ENCODE peak calls at places on chromosomes 12 and 14, in ten cellular contexts. One of them, this sample, is unnamed.

GRCh38 chr14:88825078-88825458 is 617 bp downstream of the TTC8 start:
- DNase-seq in transverse colon: no peak
- DNase-seq in upper lobe of right lung: no peak
- DNase-seq in breast epithelium: no peak
- DNase-seq in left ventricle myocardium inferior: no peak
- DNase-seq in IMR-90: peak
- DNase-seq in testis: no peak
- DNase-seq in AG04450: no peak
- DNase-seq in esophagus squamous epithelium: no peak
- DNase-seq in tibial artery: no peak
- DNase-seq in this sample: no peak

GRCh38 chr12:128627659-128628058 is 196.1 kb downstream of the SLC15A4 start:
- DNase-seq in esophagus squamous epithelium: no peak
- DNase-seq in AG04450: no peak
- DNase-seq in upper lobe of right lung: no peak
- DNase-seq in transverse colon: no peak
- DNase-seq in IMR-90: no peak
- DNase-seq in left ventricle myocardium inferior: no peak
- DNase-seq in tibial artery: no peak
- DNase-seq in testis: no peak
- DNase-seq in breast epithelium: no peak
- DNase-seq in this sample: no peak

GRCh38 chr12:49359671-49360070 is 7.6 kb upstream of the SPATS2 start:
- DNase-seq in tibial artery: peak
- DNase-seq in esophagus squamous epithelium: no peak
- DNase-seq in upper lobe of right lung: no peak
- DNase-seq in AG04450: no peak
- DNase-seq in IMR-90: no peak
- DNase-seq in left ventricle myocardium inferior: no peak
- DNase-seq in breast epithelium: no peak
- DNase-seq in transverse colon: no peak
- DNase-seq in testis: no peak
- DNase-seq in this sample: no peak

GRCh38 chr12:94309348-94309747 is 150.3 kb downstream of the CEP83 start:
- DNase-seq in breast epithelium: no peak
- DNase-seq in tibial artery: no peak
- DNase-seq in left ventricle myocardium inferior: no peak
- DNase-seq in esophagus squamous epithelium: no peak
- DNase-seq in testis: no peak
- DNase-seq in upper lobe of right lung: no peak
- DNase-seq in transverse colon: no peak
- DNase-seq in IMR-90: no peak
- DNase-seq in AG04450: no peak
- DNase-seq in this sample: no peak

GRCh38 chr14:69937367-69937777 is 58.2 kb downstream of the SMOC1 start:
- DNase-seq in esophagus squamous epithelium: no peak
- DNase-seq in upper lobe of right lung: no peak
- DNase-seq in breast epithelium: no peak
- DNase-seq in AG04450: no peak
- DNase-seq in left ventricle myocardium inferior: no peak
- DNase-seq in testis: no peak
- DNase-seq in IMR-90: no peak
- DNase-seq in tibial artery: no peak
- DNase-seq in transverse colon: no peak
- DNase-seq in this sample: no peak

GRCh38 chr14:24665440-24665991 is 31.5 kb upstream of the GZMB start:
- DNase-seq in AG04450: no peak
- DNase-seq in breast epithelium: no peak
- DNase-seq in transverse colon: no peak
- DNase-seq in upper lobe of right lung: no peak
- DNase-seq in IMR-90: no peak
- DNase-seq in left ventricle myocardium inferior: no peak
- DNase-seq in esophagus squamous epithelium: no peak
- DNase-seq in testis: no peak
- DNase-seq in tibial artery: no peak
- DNase-seq in this sample: no peak

GRCh38 chr14:21072102-21072501 is 2.0 kb downstream of the ARHGEF40 start:
- DNase-seq in upper lobe of right lung: no peak
- DNase-seq in IMR-90: peak
- DNase-seq in left ventricle myocardium inferior: no peak
- DNase-seq in tibial artery: no peak
- DNase-seq in testis: peak
- DNase-seq in esophagus squamous epithelium: no peak
- DNase-seq in breast epithelium: no peak
- DNase-seq in transverse colon: no peak
- DNase-seq in AG04450: peak
- DNase-seq in this sample: no peak

GRCh38 chr12:53613821-53614220 is 12.4 kb downstream of the ATF7 start:
- DNase-seq in tibial artery: no peak
- DNase-seq in IMR-90: peak
- DNase-seq in transverse colon: no peak
- DNase-seq in upper lobe of right lung: no peak
- DNase-seq in testis: no peak
- DNase-seq in breast epithelium: no peak
- DNase-seq in AG04450: no peak
- DNase-seq in left ventricle myocardium inferior: no peak
- DNase-seq in esophagus squamous epithelium: no peak
- DNase-seq in this sample: peak

GRCh38 chr12:58346032-58346632 is 404.8 kb downstream of the ATP23 start:
- DNase-seq in esophagus squamous epithelium: no peak
- DNase-seq in IMR-90: peak
- DNase-seq in upper lobe of right lung: no peak
- DNase-seq in testis: no peak
- DNase-seq in left ventricle myocardium inferior: no peak
- DNase-seq in transverse colon: no peak
- DNase-seq in AG04450: no peak
- DNase-seq in tibial artery: no peak
- DNase-seq in breast epithelium: no peak
- DNase-seq in this sample: no peak

GRCh38 chr14:54567634-54568561 is 970 bp downstream of the SAMD4A start:
- DNase-seq in breast epithelium: no peak
- DNase-seq in AG04450: no peak
- DNase-seq in transverse colon: peak
- DNase-seq in IMR-90: no peak
- DNase-seq in left ventricle myocardium inferior: peak
- DNase-seq in tibial artery: peak
- DNase-seq in upper lobe of right lung: peak
- DNase-seq in esophagus squamous epithelium: no peak
- DNase-seq in testis: peak
- DNase-seq in this sample: no peak

GRCh38 chr14:52961060-52961639 is 10.3 kb upstream of the FERMT2 start:
- DNase-seq in esophagus squamous epithelium: no peak
- DNase-seq in transverse colon: peak
- DNase-seq in left ventricle myocardium inferior: peak
- DNase-seq in tibial artery: peak
- DNase-seq in IMR-90: peak
- DNase-seq in upper lobe of right lung: peak
- DNase-seq in AG04450: peak
- DNase-seq in testis: peak
- DNase-seq in breast epithelium: no peak
- DNase-seq in this sample: no peak
- TF ChIP-seq CTCF in esophagus squamous epithelium: peak
- TF ChIP-seq CTCF in transverse colon: peak
- TF ChIP-seq CTCF in left ventricle myocardium inferior: peak
- TF ChIP-seq CTCF in tibial artery: peak
- TF ChIP-seq CTCF in IMR-90: peak
- TF ChIP-seq CTCF in upper lobe of right lung: peak
- TF ChIP-seq CTCF in AG04450: peak
- TF ChIP-seq CTCF in testis: peak
- TF ChIP-seq CTCF in breast epithelium: peak
- TF ChIP-seq CTCF in this sample: peak

DNA sequence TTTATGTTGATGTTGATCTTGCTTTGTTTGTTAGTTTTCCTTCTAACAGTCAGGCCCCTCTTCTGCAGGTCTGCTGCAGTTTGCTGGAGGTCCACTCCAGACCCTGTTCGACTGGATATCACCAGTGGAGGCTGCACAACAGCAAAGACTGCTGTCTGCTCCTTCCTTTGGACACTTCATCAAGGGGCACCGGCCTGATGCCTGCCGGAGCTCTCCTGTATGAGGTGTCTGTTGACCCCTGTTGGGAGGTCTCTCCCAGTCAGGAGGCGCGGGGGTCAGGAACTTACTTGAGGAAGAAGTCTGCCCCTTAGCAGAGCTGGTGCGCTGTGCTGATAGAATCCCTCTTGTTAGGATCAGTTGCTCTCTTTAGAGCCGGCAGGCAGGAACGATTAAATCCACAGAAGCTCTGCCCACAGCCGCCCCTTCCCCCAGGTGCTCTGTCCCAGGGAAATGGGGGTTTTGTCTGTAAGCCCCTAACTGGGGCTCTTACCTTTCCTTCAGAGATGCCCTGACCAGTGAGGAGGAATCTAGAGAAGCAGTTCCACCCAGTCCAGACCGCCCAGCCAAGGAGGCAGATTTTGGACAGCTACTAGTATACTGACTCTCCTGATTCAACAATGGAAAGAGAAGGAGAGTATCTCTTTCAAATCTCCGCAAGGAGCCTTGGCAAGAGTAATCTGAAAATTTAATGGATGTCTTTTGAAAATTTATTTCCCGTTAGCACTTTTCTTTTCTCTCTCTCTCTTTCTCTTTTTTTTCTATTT is 25.2 kb downstream of the MIA2 start:
- DNase-seq in left ventricle myocardium inferior: no peak
- DNase-seq in transverse colon: no peak
- DNase-seq in breast epithelium: no peak
- DNase-seq in IMR-90: no peak
- DNase-seq in tibial artery: no peak
- DNase-seq in testis: no peak
- DNase-seq in upper lobe of right lung: no peak
- DNase-seq in AG04450: no peak
- DNase-seq in esophagus squamous epithelium: no peak
- DNase-seq in this sample: no peak
- H3K4me3 ChIP-seq in left ventricle myocardium inferior: no peak
- H3K4me3 ChIP-seq in transverse colon: no peak
- H3K4me3 ChIP-seq in breast epithelium: no peak
- H3K4me3 ChIP-seq in IMR-90: no peak
- H3K4me3 ChIP-seq in tibial artery: no peak
- H3K4me3 ChIP-seq in testis: no peak
- H3K4me3 ChIP-seq in upper lobe of right lung: no peak
- H3K4me3 ChIP-seq in AG04450: no peak
- H3K4me3 ChIP-seq in esophagus squamous epithelium: no peak
- H3K4me3 ChIP-seq in this sample: no peak

GRCh38 chr14:61500046-61500445 is 178.7 kb downstream of the PRKCH start:
- DNase-seq in transverse colon: no peak
- DNase-seq in tibial artery: no peak
- DNase-seq in testis: no peak
- DNase-seq in IMR-90: no peak
- DNase-seq in AG04450: no peak
- DNase-seq in upper lobe of right lung: no peak
- DNase-seq in breast epithelium: no peak
- DNase-seq in left ventricle myocardium inferior: no peak
- DNase-seq in esophagus squamous epithelium: no peak
- DNase-seq in this sample: no peak
- TF ChIP-seq CTCF in transverse colon: no peak
- TF ChIP-seq CTCF in tibial artery: no peak
- TF ChIP-seq CTCF in testis: no peak
- TF ChIP-seq CTCF in IMR-90: no peak
- TF ChIP-seq CTCF in AG04450: no peak
- TF ChIP-seq CTCF in upper lobe of right lung: no peak
- TF ChIP-seq CTCF in breast epithelium: no peak
- TF ChIP-seq CTCF in left ventricle myocardium inferior: no peak
- TF ChIP-seq CTCF in esophagus squamous epithelium: no peak
- TF ChIP-seq CTCF in this sample: no peak

GRCh38 chr12:108335349-108336119 is 3.6 kb downstream of the CMKLR1 start:
- DNase-seq in left ventricle myocardium inferior: no peak
- DNase-seq in upper lobe of right lung: no peak
- DNase-seq in AG04450: no peak
- DNase-seq in testis: no peak
- DNase-seq in breast epithelium: no peak
- DNase-seq in esophagus squamous epithelium: no peak
- DNase-seq in transverse colon: no peak
- DNase-seq in IMR-90: no peak
- DNase-seq in tibial artery: peak
- DNase-seq in this sample: no peak

GRCh38 chr12:108340037-108340436 is 926 bp upstream of the CMKLR1 start:
- DNase-seq in AG04450: no peak
- DNase-seq in upper lobe of right lung: no peak
- DNase-seq in transverse colon: no peak
- DNase-seq in IMR-90: no peak
- DNase-seq in left ventricle myocardium inferior: no peak
- DNase-seq in breast epithelium: no peak
- DNase-seq in esophagus squamous epithelium: no peak
- DNase-seq in tibial artery: peak
- DNase-seq in testis: no peak
- DNase-seq in this sample: no peak

GRCh38 chr12:108338915-108339657 is at the start of gene CMKLR1:
- DNase-seq in AG04450: no peak
- DNase-seq in transverse colon: peak
- DNase-seq in IMR-90: no peak
- DNase-seq in left ventricle myocardium inferior: peak
- DNase-seq in upper lobe of right lung: peak
- DNase-seq in esophagus squamous epithelium: no peak
- DNase-seq in tibial artery: peak
- DNase-seq in breast epithelium: no peak
- DNase-seq in testis: peak
- DNase-seq in this sample: no peak

GRCh38 chr12:108333898-108334699 is 5.0 kb downstream of the CMKLR1 start:
- DNase-seq in upper lobe of right lung: no peak
- DNase-seq in testis: no peak
- DNase-seq in esophagus squamous epithelium: no peak
- DNase-seq in transverse colon: no peak
- DNase-seq in breast epithelium: no peak
- DNase-seq in left ventricle myocardium inferior: no peak
- DNase-seq in AG04450: no peak
- DNase-seq in IMR-90: peak
- DNase-seq in tibial artery: peak
- DNase-seq in this sample: peak

DNA sequence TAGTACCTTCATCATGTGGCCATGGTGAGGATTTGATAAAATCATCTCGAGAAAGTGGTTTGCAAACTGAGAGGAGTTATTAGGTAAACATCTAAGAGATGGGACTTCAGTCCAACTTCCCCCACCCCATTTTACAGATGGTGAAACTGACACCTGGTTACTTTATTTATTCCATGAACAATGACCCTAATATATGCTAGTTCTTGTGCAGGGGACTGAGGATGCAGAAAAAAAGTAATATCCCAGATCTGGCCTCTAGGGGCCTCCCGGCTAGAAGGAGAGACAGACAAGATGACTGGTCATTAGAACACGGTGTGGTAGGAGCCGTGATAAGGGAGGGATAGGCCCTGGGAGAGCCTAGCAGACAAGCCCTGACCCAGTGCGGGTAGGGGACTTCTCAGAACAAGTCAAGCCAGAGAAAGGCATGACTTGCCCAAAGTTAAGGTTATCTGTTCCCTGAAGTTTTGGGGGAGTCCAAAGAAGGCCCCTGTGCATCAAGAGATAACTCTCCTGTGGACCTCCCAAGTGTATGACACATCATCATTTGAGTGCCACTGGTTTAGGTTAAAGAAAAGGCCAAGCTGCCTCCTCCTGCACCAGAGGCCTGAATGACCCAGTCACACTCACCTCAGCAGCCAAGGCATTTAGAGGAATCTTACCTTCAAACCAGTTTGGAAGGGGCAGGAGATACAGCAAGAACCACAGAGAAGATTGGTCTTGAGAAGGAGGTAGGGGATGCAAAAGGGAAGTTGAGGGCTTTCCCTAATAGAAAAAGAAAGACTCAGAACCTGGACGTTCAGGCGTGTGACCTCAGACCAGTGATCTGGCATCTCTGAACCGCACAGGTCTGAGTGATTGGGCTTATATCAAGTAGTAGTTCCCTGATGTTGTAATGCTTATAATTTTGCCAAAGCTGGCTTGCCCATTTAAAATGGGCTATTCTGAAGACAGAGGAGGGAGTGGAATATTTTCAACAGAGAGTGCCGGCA is 1.6 kb downstream of the CMKLR1 start:
- DNase-seq in transverse colon: no peak
- DNase-seq in breast epithelium: no peak
- DNase-seq in upper lobe of right lung: no peak
- DNase-seq in tibial artery: peak
- DNase-seq in IMR-90: peak
- DNase-seq in left ventricle myocardium inferior: no peak
- DNase-seq in AG04450: no peak
- DNase-seq in testis: peak
- DNase-seq in esophagus squamous epithelium: no peak
- DNase-seq in this sample: no peak
- H3K4me3 ChIP-seq in transverse colon: no peak
- H3K4me3 ChIP-seq in breast epithelium: no peak
- H3K4me3 ChIP-seq in upper lobe of right lung: peak
- H3K4me3 ChIP-seq in tibial artery: peak
- H3K4me3 ChIP-seq in IMR-90: no peak
- H3K4me3 ChIP-seq in left ventricle myocardium inferior: peak
- H3K4me3 ChIP-seq in AG04450: no peak
- H3K4me3 ChIP-seq in testis: peak
- H3K4me3 ChIP-seq in esophagus squamous epithelium: peak
- H3K4me3 ChIP-seq in this sample: no peak

This sample was measured in AG09309.